ENCODE peak calls at places on chromosomes 6 and 20, in six cellular contexts. R is hepatocyte; E is osteocyte; A is left ventricle myocardium inferior; K is GM13976; I is CD8-positive, alpha-beta T cell. U is an unnamed sample.

GRCh38 chr20:62405108-62405980 is 1.7 kb downstream of the CABLES2 start:
- DNase-seq in I (no peak), E (no peak), K (no peak), A (peak), R (peak), U (peak)

GRCh38 chr20:34485068-34485634 is 31.1 kb upstream of the DYNLRB1 start:
- DNase-seq in R (no peak), K (no peak), A (no peak), E (no peak), I (no peak), U (no peak)

GRCh38 chr6:136051140-136051775 is 198.9 kb downstream of the MTFR2 start:
- DNase-seq in R (peak), K (no peak), A (no peak), I (no peak), E (no peak), U (no peak)

GRCh38 chr6:137170266-137171052 is 3.0 kb downstream of the IL22RA2 start:
- DNase-seq in K (no peak), R (no peak), A (no peak), I (no peak), E (no peak), U (no peak)

GRCh38 chr6:16358531-16359138 is 120.2 kb downstream of the GMPR start:
- DNase-seq in K (no peak), I (no peak), E (no peak), A (no peak), R (no peak), U (no peak)

GRCh38 chr6:91268941-91269340 is 682.1 kb upstream of the MAP3K7 start:
- DNase-seq in E (no peak), R (no peak), I (no peak), K (no peak), A (no peak), U (no peak)

GRCh38 chr20:1920252-1920651 is 25.0 kb downstream of the SIRPA start:
- DNase-seq in E (no peak), R (peak), A (no peak), K (no peak), I (no peak), U (no peak)

GRCh38 chr6:20483902-20484497 is 50.3 kb upstream of the CDKAL1 start:
- DNase-seq in E (no peak), I (no peak), K (no peak), A (no peak), R (no peak), U (no peak)

GRCh38 chr6:156686429-156686939 is 90.7 kb upstream of the ARID1B start:
- DNase-seq in A (no peak), I (no peak), R (peak), E (no peak), K (peak), U (no peak)

GRCh38 chr20:23532533-23532932 is 35.8 kb downstream of the CST9L start:
- DNase-seq in A (no peak), E (no peak), K (no peak), I (no peak), R (no peak), U (no peak)

GRCh38 chr6:163958646-163959045 is 544.1 kb downstream of the QKI start:
- DNase-seq in K (no peak), E (no peak), A (no peak), R (no peak), I (no peak), U (no peak)

GRCh38 chr6:14436593-14436992 is 319.0 kb downstream of the CD83 start:
- DNase-seq in R (no peak), I (no peak), E (no peak), A (no peak), K (no peak), U (no peak)

GRCh38 chr20:17650816-17651760 is 31.0 kb downstream of the RRBP1 start:
- DNase-seq in K (peak), E (no peak), A (no peak), R (no peak), I (no peak), U (no peak)

GRCh38 chr20:51953731-51954340 is 151.5 kb upstream of the SALL4 start:
- DNase-seq in E (no peak), K (no peak), R (no peak), A (no peak), I (no peak), U (no peak)

GRCh38 chr6:408599-409102 is 17.1 kb downstream of the IRF4 start:
- DNase-seq in A (no peak), K (no peak), E (no peak), I (no peak), R (peak), U (peak)

GRCh38 chr6:129604321-129604720 is 105.7 kb downstream of the ARHGAP18 start:
- DNase-seq in I (no peak), R (no peak), K (no peak), A (no peak), E (no peak), U (no peak)

GRCh38 chr20:42639140-42639539 is 550.6 kb downstream of the PTPRT start:
- DNase-seq in R (no peak), K (no peak), A (no peak), I (no peak), E (no peak), U (no peak)

GRCh38 chr6:26217714-26218075 is 130.5 kb downstream of the HFE start:
- DNase-seq in K (no peak), R (no peak), E (no peak), I (no peak), A (no peak), U (no peak)

GRCh38 chr20:62648318-62648995 is 6.2 kb downstream of the SLCO4A1 start:
- DNase-seq in R (no peak), I (no peak), K (no peak), A (no peak), E (no peak), U (no peak)

DNA sequence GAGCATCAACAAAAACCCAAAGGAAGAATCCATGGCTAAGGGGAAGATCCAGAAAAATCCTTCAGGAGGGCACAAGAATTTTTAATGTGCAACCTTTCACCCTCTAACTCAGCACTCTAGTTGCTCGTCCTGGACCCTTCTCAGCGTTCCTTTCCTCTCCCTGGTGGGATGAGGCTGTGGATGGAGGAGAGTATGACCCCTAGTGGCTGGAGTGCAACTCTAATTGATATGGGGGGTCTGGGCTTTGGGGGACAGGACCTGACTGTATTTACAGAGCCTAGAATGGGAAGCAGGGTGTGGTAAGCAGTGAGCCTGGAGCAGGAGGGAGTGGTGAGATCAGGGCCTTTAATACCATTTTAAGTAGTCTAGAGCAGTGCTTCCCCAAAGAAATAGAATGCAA is 83.9 kb upstream of the CEP85L start:
- DNase-seq in A (no peak), K (peak), E (no peak), I (no peak), R (no peak), U (no peak)
- TF ChIP-seq CTCF in A (peak), K (peak), E (peak), I (no peak), R (no peak), U (no peak)

GRCh38 chr20:3632311-3633004 is 30.7 kb downstream of the GFRA4 start:
- DNase-seq in A (no peak), R (no peak), E (no peak), I (no peak), K (no peak), U (no peak)
- TF ChIP-seq CTCF in A (no peak), R (peak), E (no peak), I (no peak), K (no peak), U (no peak)

GRCh38 chr6:37029249-37029959 is 23.9 kb downstream of the FGD2 start:
- DNase-seq in E (no peak), R (peak), I (peak), K (peak), A (peak), U (peak)
- TF ChIP-seq CTCF in E (peak), R (peak), I (peak), K (peak), A (peak), U (peak)

GRCh38 chr20:40468759-40469158 is 220.3 kb downstream of the MAFB start:
- DNase-seq in A (no peak), E (no peak), R (no peak), I (no peak), K (no peak), U (no peak)

GRCh38 chr20:40472905-40473304 is 216.1 kb downstream of the MAFB start:
- DNase-seq in K (no peak), R (no peak), E (no peak), A (no peak), I (no peak), U (no peak)

GRCh38 chr20:40470313-40471260 is 218.4 kb downstream of the MAFB start:
- DNase-seq in A (peak), I (no peak), K (no peak), E (no peak), R (no peak), U (no peak)

GRCh38 chr20:40467703-40468411 is 221.2 kb downstream of the MAFB start:
- DNase-seq in A (no peak), E (no peak), R (no peak), I (no peak), K (no peak), U (no peak)

GRCh38 chr20:40471261-40471629 is 217.8 kb downstream of the MAFB start:
- DNase-seq in E (no peak), R (no peak), K (no peak), A (no peak), I (no peak), U (no peak)
- TF ChIP-seq CTCF in E (peak), R (peak), K (no peak), A (peak), I (no peak), U (no peak)

GRCh38 chr6:24994812-24995211 is 59.1 kb upstream of the RIPOR2 start:
- DNase-seq in A (no peak), K (no peak), R (no peak), I (no peak), E (no peak), U (no peak)
- TF ChIP-seq CTCF in A (no peak), K (no peak), R (no peak), I (no peak), E (no peak), U (no peak)

GRCh38 chr6:150922137-150922536 is 56.6 kb downstream of the MTHFD1L start:
- DNase-seq in K (no peak), E (peak), R (no peak), A (no peak), I (no peak), U (no peak)
- TF ChIP-seq CTCF in K (no peak), E (no peak), R (no peak), A (no peak), I (no peak), U (no peak)

DNA sequence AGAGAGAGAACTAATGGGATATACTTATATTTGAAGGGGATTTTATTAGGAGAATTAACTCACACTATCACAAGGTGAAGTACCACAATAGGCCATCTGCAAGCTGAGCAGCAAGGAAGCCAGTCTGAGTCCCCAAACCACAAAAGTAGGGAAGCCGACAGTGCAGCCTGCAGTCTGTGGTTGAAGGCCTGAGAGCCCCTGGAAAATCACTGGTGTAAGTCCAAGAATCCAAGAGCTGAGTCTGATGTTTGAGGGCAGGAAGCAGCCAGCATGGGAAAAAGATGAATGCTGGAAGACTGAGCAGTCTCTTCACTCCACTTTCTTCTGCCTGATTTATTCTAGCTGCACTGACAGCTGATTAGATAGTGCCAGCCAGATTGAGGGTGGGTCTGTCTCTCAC is 823.8 kb downstream of the PHF3 start:
- DNase-seq in I (no peak), A (no peak), K (no peak), E (no peak), R (no peak), U (no peak)
- TF ChIP-seq CTCF in I (no peak), A (no peak), K (no peak), E (no peak), R (no peak), U (no peak)

GRCh38 chr20:22453244-22454080 is 130.9 kb downstream of the FOXA2 start:
- DNase-seq in I (no peak), E (no peak), R (peak), K (no peak), A (no peak), U (no peak)
- TF ChIP-seq CTCF in I (no peak), E (peak), R (peak), K (no peak), A (peak), U (peak)

GRCh38 chr6:44658571-44658970 is 271.1 kb downstream of the CDC5L start:
- DNase-seq in K (no peak), R (no peak), A (no peak), E (no peak), I (no peak), U (no peak)

GRCh38 chr6:44655368-44656342 is 268.1 kb downstream of the CDC5L start:
- DNase-seq in E (peak), I (peak), R (peak), K (peak), A (peak), U (peak)

GRCh38 chr6:44659676-44660170 is 272.2 kb downstream of the CDC5L start:
- DNase-seq in E (no peak), R (no peak), K (no peak), I (no peak), A (no peak), U (no peak)

GRCh38 chr6:44660561-44661220 is 273.2 kb downstream of the CDC5L start:
- DNase-seq in A (no peak), R (no peak), I (no peak), K (no peak), E (no peak), U (no peak)

DNA sequence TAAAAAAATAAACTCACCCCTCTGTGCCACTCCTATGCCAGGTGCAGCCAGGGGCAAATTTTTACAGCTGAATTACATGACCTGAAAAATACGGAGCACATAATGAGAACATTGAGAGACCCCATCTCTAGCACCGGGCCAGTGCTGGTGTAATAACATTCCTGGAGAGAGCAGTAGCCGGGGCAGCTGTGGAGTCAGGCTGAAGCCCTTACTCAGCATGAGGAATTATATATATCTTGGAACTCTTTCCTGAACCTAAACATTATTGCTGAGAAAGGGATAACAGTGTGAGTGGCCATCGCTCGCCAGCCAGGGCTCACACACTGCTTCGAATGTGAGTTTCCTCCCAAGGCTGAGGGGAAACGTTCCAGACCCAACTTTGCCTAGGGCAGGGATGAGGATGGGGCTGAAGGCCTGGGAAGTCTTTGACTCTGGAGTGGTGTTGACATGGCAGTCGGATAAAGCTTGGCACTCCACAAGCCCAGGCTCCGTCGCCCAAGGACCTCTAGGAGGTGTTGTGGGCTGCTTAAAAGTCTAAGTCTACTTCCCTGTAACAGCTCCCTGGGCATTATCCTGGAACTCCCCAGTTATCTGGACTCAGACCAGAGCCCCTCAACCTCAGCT is 269.8 kb downstream of the CDC5L start:
- DNase-seq in A (no peak), E (no peak), R (no peak), K (no peak), I (no peak), U (no peak)
- TF ChIP-seq CTCF in A (peak), E (peak), R (no peak), K (no peak), I (no peak), U (no peak)

U was measured in CD14-positive monocyte.